ENCODE peak calls at places on chromosomes 2 and 18, in six cellular contexts. G, B, R, Z, U and E are unnamed samples.
A peak's percentile ranks its signal among the peaks of the same experiment; 100 is the strongest.

GRCh38 chr2:164657129-164657528 is 35.8 kb upstream of the GRB14 start:
- DNase-seq in G (no peak), B (peak; percentile 95), R (no peak), Z (no peak), U (no peak), E (no peak)

GRCh38 chr2:79627237-79627636 is 114.4 kb downstream of the CTNNA2 start:
- DNase-seq in G (no peak), B (no peak), R (no peak), Z (no peak), U (no peak), E (no peak)

GRCh38 chr2:162750033-162750432 is 88.5 kb downstream of the KCNH7 start:
- DNase-seq in G (no peak), B (no peak), R (no peak), Z (no peak), U (no peak), E (no peak)

GRCh38 chr2:203891474-203891873 is 23.9 kb downstream of the CTLA4 start:
- DNase-seq in G (no peak), B (no peak), R (no peak), Z (no peak), U (peak; percentile 38), E (no peak)

GRCh38 chr18:55073116-55073515 is 113.9 kb upstream of the CCDC68 start:
- DNase-seq in G (peak; percentile 17), B (no peak), R (no peak), Z (no peak), U (no peak), E (no peak)

GRCh38 chr2:181626671-181627070 is 30.2 kb downstream of the CERKL start:
- DNase-seq in G (no peak), B (no peak), R (no peak), Z (no peak), U (no peak), E (no peak)

GRCh38 chr18:12518832-12519534 is 111.3 kb downstream of the PRELID3A start:
- DNase-seq in G (no peak), B (no peak), R (no peak), Z (no peak), U (no peak), E (no peak)

GRCh38 chr2:138030459-138030858 is 66.2 kb downstream of the HNMT start:
- DNase-seq in G (no peak), B (peak; percentile 84), R (no peak), Z (no peak), U (no peak), E (no peak)

GRCh38 chr2:98824256-98825042 is 93.5 kb upstream of the MGAT4A start:
- DNase-seq in G (no peak), B (no peak), R (no peak), Z (no peak), U (no peak), E (no peak)

GRCh38 chr2:239605409-239605808 is 204.6 kb upstream of the HDAC4 start:
- DNase-seq in G (no peak), B (no peak), R (no peak), Z (no peak), U (no peak), E (no peak)

GRCh38 chr2:232576995-232577394 is 26.5 kb downstream of the EIF4E2 start:
- DNase-seq in G (no peak), B (peak; percentile 10), R (no peak), Z (no peak), U (no peak), E (no peak)

GRCh38 chr18:12645264-12645663 is 12.6 kb downstream of the SPIRE1 start:
- DNase-seq in G (no peak), B (no peak), R (no peak), Z (no peak), U (no peak), E (no peak)

GRCh38 chr2:71608034-71608433 is 154.7 kb downstream of the DYSF start:
- DNase-seq in G (no peak), B (no peak), R (no peak), Z (no peak), U (no peak), E (peak; percentile 48)

GRCh38 chr2:218013289-218013688 is 10.5 kb upstream of the TNS1 start:
- DNase-seq in G (no peak), B (no peak), R (no peak), Z (no peak), U (no peak), E (no peak)

GRCh38 chr2:242040303-242040655 is 170.8 kb downstream of the RTP5 start:
- DNase-seq in G (no peak), B (no peak), R (no peak), Z (no peak), U (no peak), E (no peak)

DNA sequence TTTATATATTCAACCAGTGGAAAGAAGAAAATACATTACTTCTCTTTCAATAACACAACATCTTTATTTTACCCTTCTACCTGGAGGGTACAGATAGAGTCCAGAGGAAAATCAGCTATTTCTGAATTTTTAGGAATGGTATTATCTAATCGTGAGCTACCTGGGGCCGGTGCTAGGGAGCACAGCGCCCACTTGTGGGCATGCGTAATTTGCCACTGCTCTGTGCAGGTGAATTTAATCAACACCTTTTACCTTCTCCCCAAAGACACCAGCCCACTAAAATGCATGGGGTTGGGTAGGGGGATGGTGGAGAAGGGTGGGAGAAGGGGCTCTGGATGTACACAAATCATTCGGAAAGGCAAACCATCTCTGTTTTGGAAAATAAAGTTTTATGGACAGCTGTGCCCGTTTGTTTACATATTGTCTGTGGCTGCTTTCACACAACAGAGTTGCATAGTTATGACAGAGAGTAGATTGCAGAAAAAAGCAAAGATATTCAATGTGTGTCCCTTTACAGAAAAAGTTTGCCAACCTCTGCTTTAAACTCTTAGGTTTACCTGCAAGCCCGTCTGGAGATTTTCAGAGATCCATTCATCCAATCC is 51.5 kb upstream of the DCC start:
- DNase-seq in G (no peak), B (no peak), R (no peak), Z (peak; percentile 66), U (no peak), E (no peak)
- TF ChIP-seq CTCF in G (no peak), B (peak; percentile 71), R (no peak), Z (peak; percentile 97), U (no peak), E (peak; percentile 31)

GRCh38 chr18:22974707-22975106 is 41.6 kb downstream of the RBBP8 start:
- DNase-seq in G (no peak), B (no peak), R (no peak), Z (no peak), U (no peak), E (no peak)

GRCh38 chr18:22981274-22982133 is 48.4 kb downstream of the RBBP8 start:
- DNase-seq in G (no peak), B (no peak), R (no peak), Z (no peak), U (no peak), E (no peak)

GRCh38 chr18:22980394-22980793 is 47.3 kb downstream of the RBBP8 start:
- DNase-seq in G (no peak), B (no peak), R (no peak), Z (no peak), U (no peak), E (no peak)

GRCh38 chr18:22975508-22975907 is 42.4 kb downstream of the RBBP8 start:
- DNase-seq in G (no peak), B (no peak), R (no peak), Z (no peak), U (no peak), E (no peak)

DNA sequence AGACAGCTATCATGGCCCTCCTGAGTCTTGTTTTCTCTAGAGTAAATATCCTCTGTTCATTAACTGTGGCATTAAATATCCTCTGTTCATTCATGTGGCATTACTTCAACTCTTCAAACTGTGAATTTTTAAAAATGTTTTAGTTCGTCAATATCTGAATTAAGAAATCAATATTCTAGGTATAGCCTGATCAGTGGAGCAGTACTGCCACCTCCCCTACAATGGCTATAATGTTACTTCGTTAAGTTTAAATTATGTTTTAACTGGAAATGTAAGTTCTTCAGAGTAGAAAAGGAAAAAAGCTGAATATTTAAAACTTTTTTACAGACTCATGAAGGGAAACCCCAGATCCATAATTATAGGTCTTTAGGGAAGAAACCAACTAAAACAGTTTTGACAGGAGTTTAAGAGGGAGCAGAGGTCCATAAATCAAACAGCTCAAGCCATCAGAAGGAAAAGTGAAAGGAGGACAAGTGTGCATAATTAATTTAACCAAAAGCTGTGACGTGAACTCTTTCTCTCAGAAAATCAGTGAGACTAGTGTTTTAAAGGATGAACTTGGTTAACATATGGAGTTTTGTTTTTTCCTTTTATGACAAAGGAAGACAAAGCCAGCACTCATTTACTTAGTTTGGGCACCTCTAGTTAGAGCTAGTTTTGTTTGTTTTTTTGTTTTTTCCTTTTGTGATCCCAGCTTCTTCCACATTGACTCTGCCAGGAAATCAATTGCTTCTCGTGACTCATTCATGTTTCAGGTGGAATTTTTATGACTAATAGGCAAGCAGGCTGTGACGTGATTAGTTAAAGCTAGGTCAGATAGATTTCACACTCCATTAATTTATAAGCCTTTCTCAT is 44.9 kb downstream of the RBBP8 start:
- DNase-seq in G (no peak), B (peak; percentile 75), R (no peak), Z (no peak), U (no peak), E (no peak)
- TF ChIP-seq CTCF in G (no peak), B (no peak), R (no peak), Z (no peak), U (no peak), E (no peak)

GRCh38 chr2:10520154-10520553 is 72.0 kb upstream of the ODC1 start:
- DNase-seq in G (no peak), B (no peak), R (no peak), Z (no peak), U (no peak), E (no peak)
- TF ChIP-seq CTCF in G (no peak), B (no peak), R (no peak), Z (peak; percentile 37), U (no peak), E (peak; percentile 10)

GRCh38 chr2:220936641-220937197 is 635.4 kb downstream of the EPHA4 start:
- DNase-seq in G (peak; percentile 70), B (no peak), R (no peak), Z (peak; percentile 20), U (no peak), E (no peak)

GRCh38 chr2:220935789-220936321 is 636.2 kb downstream of the EPHA4 start:
- DNase-seq in G (no peak), B (no peak), R (no peak), Z (no peak), U (no peak), E (no peak)

GRCh38 chr2:220937231-220937630 is 634.9 kb downstream of the EPHA4 start:
- DNase-seq in G (no peak), B (no peak), R (no peak), Z (no peak), U (no peak), E (no peak)

GRCh38 chr2:220941683-220942082 is 630.4 kb downstream of the EPHA4 start:
- DNase-seq in G (peak; percentile 66), B (no peak), R (no peak), Z (no peak), U (no peak), E (no peak)

GRCh38 chr2:220940646-220941045 is 631.5 kb downstream of the EPHA4 start:
- DNase-seq in G (peak; percentile 91), B (no peak), R (no peak), Z (no peak), U (no peak), E (no peak)
- TF ChIP-seq CTCF in G (no peak), B (no peak), R (no peak), Z (no peak), U (no peak), E (no peak)

GRCh38 chr18:24271381-24272331 is 126.0 kb downstream of the OSBPL1A start:
- DNase-seq in G (no peak), B (peak; percentile 63), R (no peak), Z (peak; percentile 95), U (peak; percentile 74), E (peak; percentile 90)
- TF ChIP-seq CTCF in G (peak; percentile 8), B (peak; percentile 39), R (no peak), Z (peak; percentile 38), U (no peak), E (peak; percentile 36)